ENCODE peak calls at places on chromosomes 16 and 17, in eight cellular contexts. K is A172, T is heart right ventricle, Q is heart left ventricle, I is GM04503, V is endothelial cell, J is HL-60, Y is MV-4-11. S is an unnamed sample.

GRCh38 chr16:57529324-57530103 is 6.9 kb downstream of the CCDC102A start:
- DNase-seq in K (no peak), T (no peak), Q (no peak), I (no peak), V (no peak), J (no peak), Y (peak), S (no peak)

GRCh38 chr17:49555495-49556018 is 20.1 kb upstream of the NXPH3 start:
- DNase-seq in K (no peak), T (no peak), Q (no peak), I (no peak), V (no peak), J (no peak), Y (no peak), S (no peak)

GRCh38 chr16:72355561-72355960 is 183.6 kb upstream of the PMFBP1 start:
- DNase-seq in K (no peak), T (no peak), Q (no peak), I (peak), V (no peak), J (no peak), Y (no peak), S (no peak)

GRCh38 chr17:927611-928461 is 51.7 kb downstream of the NXN start:
- DNase-seq in K (peak), T (no peak), Q (no peak), I (peak), V (no peak), J (no peak), Y (peak), S (no peak)

GRCh38 chr16:52912565-52913173 is 140.0 kb downstream of the CHD9NB start:
- DNase-seq in K (peak), T (peak), Q (no peak), I (peak), V (peak), J (peak), Y (peak), S (peak)

GRCh38 chr17:65479282-65479681 is 82.2 kb downstream of the AXIN2 start:
- DNase-seq in K (no peak), T (no peak), Q (no peak), I (no peak), V (no peak), J (no peak), Y (no peak), S (no peak)

GRCh38 chr16:980595-980854 is 1.0 kb upstream of the SOX8 start:
- DNase-seq in K (no peak), T (no peak), Q (no peak), I (no peak), V (no peak), J (no peak), Y (no peak), S (no peak)

GRCh38 chr17:77882040-77882439 is 76.5 kb upstream of the TNRC6C start:
- DNase-seq in K (no peak), T (peak), Q (no peak), I (no peak), V (no peak), J (no peak), Y (no peak), S (no peak)

GRCh38 chr17:18182190-18182977 is 1.2 kb upstream of the ALKBH5 start:
- DNase-seq in K (no peak), T (peak), Q (peak), I (no peak), V (peak), J (no peak), Y (no peak), S (no peak)

GRCh38 chr17:75842963-75843576 is 1.1 kb downstream of the UNC13D start:
- DNase-seq in K (no peak), T (no peak), Q (no peak), I (no peak), V (no peak), J (no peak), Y (no peak), S (no peak)

GRCh38 chr17:57915980-57916757 is 39.0 kb downstream of the CUEDC1 start:
- DNase-seq in K (no peak), T (no peak), Q (no peak), I (no peak), V (peak), J (no peak), Y (no peak), S (no peak)

S was measured in HuH-7.